ENCODE peak calls at places on chromosomes 1 and 21, in eight cellular contexts. X is fibroblast of lung, O is SK-N-SH, B is mesenchymal stem cell, Q is hepatocyte, D is SJSA1, S is RPMI8226, F is bronchial epithelial cell. K is an unnamed sample.

GRCh38 chr1:40712405-40712944 is 21.0 kb downstream of the NFYC start:
- DNase-seq in O (no peak), X (no peak), D (no peak), S (no peak), F (no peak), Q (no peak), B (no peak), K (no peak)

GRCh38 chr1:87980494-87980893 is 651.8 kb downstream of the LMO4 start:
- DNase-seq in D (no peak), O (no peak), F (peak), Q (no peak), X (no peak), B (no peak), S (no peak), K (no peak)

GRCh38 chr1:67851800-67852199 is 18.5 kb upstream of the GNG12 start:
- DNase-seq in D (no peak), F (no peak), X (no peak), Q (no peak), B (no peak), O (no peak), S (no peak), K (no peak)

GRCh38 chr1:165862448-165862847 is 35.0 kb downstream of the UCK2 start:
- DNase-seq in O (no peak), D (no peak), S (no peak), F (no peak), Q (no peak), X (no peak), B (no peak), K (peak)

GRCh38 chr1:59601032-59601431 is 213.7 kb upstream of the HOOK1 start:
- DNase-seq in D (peak), B (no peak), Q (no peak), F (no peak), X (no peak), O (no peak), S (no peak), K (no peak)

GRCh38 chr1:85244271-85245053 is 15.0 kb downstream of the C1orf52 start:
- DNase-seq in O (peak), Q (peak), D (peak), B (peak), F (no peak), S (no peak), X (peak), K (no peak)

GRCh38 chr1:163054056-163054706 is 15.0 kb upstream of the RGS4 start:
- DNase-seq in F (no peak), S (no peak), X (no peak), B (no peak), D (no peak), Q (no peak), O (no peak), K (no peak)

GRCh38 chr21:24197956-24198355 is 1409.3 kb downstream of the MRPL39 start:
- DNase-seq in X (no peak), B (no peak), S (no peak), F (no peak), Q (no peak), O (no peak), D (no peak), K (no peak)

GRCh38 chr1:24112381-24113169 is 640 bp upstream of the MYOM3 start:
- DNase-seq in B (peak), F (peak), O (peak), X (peak), Q (peak), D (peak), S (peak), K (peak)

GRCh38 chr1:3530931-3531818 is 76.7 kb downstream of the ARHGEF16 start:
- DNase-seq in F (peak), O (peak), B (no peak), D (no peak), S (peak), Q (peak), X (peak), K (no peak)

GRCh38 chr1:218201601-218202000 is 83.5 kb upstream of the RRP15 start:
- DNase-seq in D (no peak), B (no peak), Q (no peak), O (no peak), X (no peak), S (no peak), F (no peak), K (no peak)

GRCh38 chr1:33377013-33377412 is 53.9 kb downstream of the PHC2 start:
- DNase-seq in O (no peak), Q (no peak), S (no peak), X (no peak), D (no peak), F (peak), B (no peak), K (no peak)

GRCh38 chr1:110003747-110004428 is 19.3 kb downstream of the AHCYL1 start:
- DNase-seq in S (peak), D (peak), B (peak), O (no peak), Q (peak), F (peak), X (peak), K (no peak)

GRCh38 chr1:245332513-245332912 is 177.7 kb downstream of the KIF26B start:
- DNase-seq in F (peak), X (no peak), B (no peak), O (no peak), D (no peak), S (no peak), Q (no peak), K (no peak)

GRCh38 chr1:2404890-2405511 is 7.4 kb downstream of the PEX10 start:
- DNase-seq in B (peak), D (no peak), Q (no peak), S (no peak), X (peak), O (no peak), F (no peak), K (no peak)

GRCh38 chr1:87024936-87025537 is 110.6 kb downstream of the HS2ST1 start:
- DNase-seq in D (peak), O (peak), B (peak), Q (peak), F (peak), X (peak), S (peak), K (peak)

GRCh38 chr1:150092180-150092791 is 24.7 kb downstream of the VPS45 start:
- DNase-seq in O (no peak), B (no peak), S (no peak), X (no peak), D (no peak), F (no peak), Q (no peak), K (no peak)

GRCh38 chr1:24742090-24742938 is 2.9 kb upstream of the CLIC4 start:
- DNase-seq in D (peak), X (peak), F (peak), B (peak), O (no peak), Q (peak), S (no peak), K (peak)

GRCh38 chr1:31010081-31010989 is 55.2 kb downstream of the PUM1 start:
- DNase-seq in X (peak), Q (no peak), O (no peak), F (peak), D (no peak), S (no peak), B (peak), K (no peak)

GRCh38 chr21:34195365-34195764 is 122.0 kb downstream of the MRPS6 start:
- DNase-seq in D (no peak), Q (no peak), F (no peak), O (no peak), X (no peak), B (no peak), S (no peak), K (no peak)

GRCh38 chr21:16587671-16588379 is 858.0 kb downstream of the USP25 start:
- DNase-seq in F (peak), S (no peak), B (peak), Q (peak), X (peak), O (peak), D (no peak), K (no peak)

GRCh38 chr1:244092293-244093264 is 41.5 kb downstream of the ZBTB18 start:
- DNase-seq in B (no peak), S (no peak), D (peak), X (no peak), Q (peak), F (peak), O (no peak), K (no peak)

GRCh38 chr1:205600085-205600484 is 31.7 kb downstream of the ELK4 start:
- DNase-seq in S (no peak), Q (no peak), X (peak), B (peak), D (no peak), F (peak), O (no peak), K (no peak)

GRCh38 chr1:14494931-14495330 is 103.6 kb upstream of the KAZN start:
- DNase-seq in Q (no peak), O (no peak), D (no peak), X (no peak), B (no peak), S (no peak), F (no peak), K (no peak)

GRCh38 chr1:20891091-20891490 is 104.0 kb upstream of the HP1BP3 start:
- DNase-seq in Q (no peak), D (no peak), O (no peak), F (peak), S (no peak), X (peak), B (peak), K (no peak)

GRCh38 chr1:30875197-30875596 is 33.4 kb downstream of the SDC3 start:
- DNase-seq in X (no peak), Q (no peak), S (no peak), D (no peak), O (no peak), B (no peak), F (no peak), K (no peak)

GRCh38 chr1:231679109-231679508 is 52.5 kb downstream of the DISC1 start:
- DNase-seq in O (peak), F (peak), D (no peak), X (no peak), S (no peak), B (peak), Q (no peak), K (no peak)

GRCh38 chr1:237112663-237113062 is 70.7 kb downstream of the RYR2 start:
- DNase-seq in O (no peak), D (no peak), B (no peak), Q (no peak), X (no peak), S (no peak), F (no peak), K (no peak)

GRCh38 chr1:161706116-161706482 is 930 bp upstream of the FCRLA start:
- DNase-seq in O (no peak), D (no peak), B (no peak), S (no peak), X (no peak), F (peak), Q (no peak), K (peak)

GRCh38 chr21:33244082-33244780 is 14.5 kb downstream of the IFNAR2 start:
- DNase-seq in D (no peak), X (no peak), F (no peak), B (no peak), Q (no peak), O (no peak), S (no peak), K (no peak)

K was measured in NAMALWA.